ENCODE peak calls at places on chromosomes 3 and 15, in four cellular contexts. D is nephron progenitor cell, V is T-cell, R is amygdala. Q is an unnamed sample.
A peak's percentile ranks its signal among the peaks of the same experiment; 100 is the strongest.

GRCh38 chr3:163368168-163368567 is 1710.1 kb downstream of the SI start:
- DNase-seq in D (no peak), R (no peak), V (no peak), Q (no peak)

GRCh38 chr3:37386627-37387230 is 212.3 kb upstream of the LRRFIP2 start:
- DNase-seq in D (no peak), R (no peak), V (no peak), Q (no peak)

GRCh38 chr15:94001113-94001919 is 230.0 kb upstream of the MCTP2 start:
- DNase-seq in R (no peak), V (no peak), D (no peak), Q (no peak)

GRCh38 chr3:52052831-52053306 is 3.5 kb downstream of the DUSP7 start:
- DNase-seq in V (peak; percentile 29), D (peak; percentile 73), R (peak; percentile 71), Q (peak; percentile 96)

GRCh38 chr3:104549099-104549714 is 817.5 kb upstream of the ALCAM start:
- DNase-seq in D (no peak), V (no peak), R (no peak), Q (no peak)

GRCh38 chr3:86249833-86250232 is 741.1 kb downstream of the VGLL3 start:
- DNase-seq in V (no peak), R (no peak), D (no peak), Q (no peak)

GRCh38 chr15:64245405-64245804 is 82.6 kb upstream of the PPIB start:
- DNase-seq in V (no peak), D (no peak), R (no peak), Q (no peak)

GRCh38 chr3:177370396-177370795 is 173.1 kb upstream of the TBL1XR1 start:
- DNase-seq in R (no peak), D (no peak), V (no peak), Q (no peak)

GRCh38 chr3:135929670-135930069 is 35.9 kb upstream of the PPP2R3A start:
- DNase-seq in D (no peak), V (no peak), R (no peak), Q (peak; percentile 65)

GRCh38 chr3:18207232-18207631 is 217.9 kb downstream of the SATB1 start:
- DNase-seq in R (no peak), D (no peak), V (no peak), Q (no peak)

GRCh38 chr3:149547954-149548728 is 73.6 kb downstream of the TM4SF4 start:
- DNase-seq in D (no peak), R (no peak), V (no peak), Q (peak; percentile 46)

GRCh38 chr3:133805384-133805701 is 272 bp upstream of the SRPRB start:
- DNase-seq in D (no peak), R (no peak), V (no peak), Q (no peak)

GRCh38 chr3:35944915-35945710 is 305.8 kb downstream of the ARPP21 start:
- DNase-seq in D (no peak), R (no peak), V (no peak), Q (no peak)

GRCh38 chr3:51935886-51936755 is 5.6 kb downstream of the RRP9 start:
- DNase-seq in V (no peak), D (no peak), R (no peak), Q (no peak)

GRCh38 chr15:87038404-87038803 is 958.7 kb downstream of the AGBL1 start:
- DNase-seq in D (peak; percentile 1), R (no peak), V (no peak), Q (no peak)

GRCh38 chr3:148158210-148158609 is 539.5 kb upstream of the AGTR1 start:
- DNase-seq in V (no peak), R (no peak), D (no peak), Q (peak; percentile 14)

GRCh38 chr15:52144656-52145055 is 32.1 kb upstream of the BCL2L10 start:
- DNase-seq in D (no peak), V (no peak), R (no peak), Q (no peak)

Q was measured in right cardiac atrium.